ENCODE peak calls at places on chromosomes 12 and 14, in four cellular contexts. P is psoas muscle; Z is activated CD4-positive, CD25-positive, alpha-beta regulatory T cell treated with anti-CD3 and anti-CD28 coated beads, Interleukin-2, amount 50 U/mL, for 24 hours; R is CD4-positive, CD25-positive, alpha-beta regulatory T cell. E is an unnamed sample.

GRCh38 chr12:51307655-51308593 is 16.1 kb downstream of the BIN2 start:
- ATAC-seq in P (no peak), Z (no peak), R (no peak), E (no peak)

GRCh38 chr12:4738541-4738940 is 18.3 kb downstream of the GALNT8 start:
- ATAC-seq in P (no peak), Z (no peak), R (no peak), E (no peak)

GRCh38 chr12:128137140-128137539 is 129.8 kb upstream of the TMEM132C start:
- ATAC-seq in P (no peak), Z (no peak), R (no peak), E (no peak)

GRCh38 chr12:76896274-76896673 is 17.5 kb upstream of the CSRP2 start:
- ATAC-seq in P (no peak), Z (peak), R (no peak), E (no peak)

GRCh38 chr12:79327465-79327864 is 363.3 kb downstream of the PAWR start:
- ATAC-seq in P (no peak), Z (no peak), R (no peak), E (no peak)

GRCh38 chr14:57317248-57317833 is 48.6 kb downstream of the AP5M1 start:
- ATAC-seq in P (peak), Z (no peak), R (peak), E (peak)

GRCh38 chr12:115569694-115570093 is 707.8 kb downstream of the MED13L start:
- ATAC-seq in P (no peak), Z (no peak), R (no peak), E (no peak)

GRCh38 chr12:49661191-49661590 is 37.8 kb downstream of the PRPF40B start:
- ATAC-seq in P (no peak), Z (peak), R (no peak), E (no peak)

GRCh38 chr14:85556263-85556662 is 26.3 kb downstream of the FLRT2 start:
- ATAC-seq in P (no peak), Z (no peak), R (no peak), E (no peak)

GRCh38 chr12:12331244-12331771 is 18.7 kb downstream of the MANSC1 start:
- ATAC-seq in P (no peak), Z (no peak), R (no peak), E (no peak)

GRCh38 chr12:90152897-90153624 is 444.4 kb upstream of the ATP2B1 start:
- ATAC-seq in P (no peak), Z (no peak), R (no peak), E (no peak)

GRCh38 chr12:94289551-94290312 is 141.4 kb downstream of the PLXNC1 start:
- ATAC-seq in P (peak), Z (no peak), R (no peak), E (peak)

GRCh38 chr14:99774204-99774497 is 19.1 kb upstream of the EML1 start:
- ATAC-seq in P (no peak), Z (no peak), R (no peak), E (no peak)

GRCh38 chr14:103259184-103259583 is 74.9 kb upstream of the EIF5 start:
- ATAC-seq in P (no peak), Z (no peak), R (no peak), E (no peak)

GRCh38 chr12:19692091-19692490 is 252.8 kb downstream of the AEBP2 start:
- ATAC-seq in P (no peak), Z (no peak), R (no peak), E (no peak)

GRCh38 chr12:93722179-93722578 is 45.0 kb downstream of the CRADD start:
- ATAC-seq in P (no peak), Z (no peak), R (no peak), E (no peak)

GRCh38 chr12:48542300-48542928 is 17.0 kb downstream of the OR8S1 start:
- ATAC-seq in P (no peak), Z (no peak), R (peak), E (no peak)

GRCh38 chr14:60240139-60240856 is 8.7 kb upstream of the PPM1A start:
- ATAC-seq in P (no peak), Z (no peak), R (no peak), E (no peak)

GRCh38 chr12:39798429-39798828 is 178.8 kb upstream of the ABCD2 start:
- ATAC-seq in P (no peak), Z (no peak), R (no peak), E (no peak)